ENCODE peak calls at places on chromosomes 6 and 20, in nine cellular contexts. M is fibroblast of villous mesenchyme; I is cardiac fibroblast; H is AG04449; N is ascending aorta; E is HL-60; G is CD8-positive, alpha-beta T cell; F is BE2C; R is fibroblast of mammary gland. K is an unnamed sample.

GRCh38 chr6:131101911-131102680 is 33.2 kb upstream of the AKAP7 start:
- DNase-seq in E (no peak), G (no peak), I (peak; percentile 47), N (no peak), M (no peak), H (no peak), F (no peak), R (no peak), K (no peak)

GRCh38 chr6:41645007-41645618 is 6.8 kb downstream of the MDFI start:
- DNase-seq in G (no peak), I (no peak), R (no peak), E (no peak), F (no peak), H (no peak), M (no peak), N (no peak), K (no peak)

GRCh38 chr20:8218861-8219260 is 86.8 kb downstream of the PLCB1 start:
- DNase-seq in I (peak; percentile 76), E (no peak), G (no peak), M (no peak), H (no peak), N (no peak), F (no peak), R (peak; percentile 66), K (no peak)

GRCh38 chr20:46099491-46100287 is 9.9 kb upstream of the NCOA5 start:
- DNase-seq in I (no peak), G (no peak), R (no peak), M (no peak), N (no peak), F (no peak), E (no peak), H (no peak), K (peak; percentile 62)

GRCh38 chr6:114747995-114748625 is 405.3 kb upstream of the HS3ST5 start:
- DNase-seq in G (no peak), H (peak; percentile 24), N (no peak), I (peak; percentile 76), R (peak; percentile 68), F (peak; percentile 77), M (peak; percentile 43), E (peak; percentile 21), K (no peak)

GRCh38 chr6:40996591-40997247 is 42.3 kb downstream of the UNC5CL start:
- DNase-seq in R (no peak), N (no peak), F (no peak), M (peak; percentile 7), G (no peak), H (no peak), E (no peak), I (peak; percentile 2), K (no peak)

GRCh38 chr6:115704028-115704427 is 356.7 kb downstream of the FRK start:
- DNase-seq in I (no peak), N (no peak), H (no peak), R (no peak), F (peak; percentile 33), G (no peak), M (no peak), E (no peak), K (no peak)

GRCh38 chr20:49490689-49491088 is 8.2 kb upstream of the KCNB1 start:
- DNase-seq in F (no peak), G (no peak), R (no peak), E (no peak), H (no peak), M (no peak), I (no peak), N (no peak), K (no peak)

GRCh38 chr6:102387351-102388033 is 994.0 kb downstream of the GRIK2 start:
- DNase-seq in R (no peak), I (no peak), H (no peak), G (no peak), F (no peak), N (no peak), E (no peak), M (no peak), K (no peak)

GRCh38 chr6:125044667-125045066 is 82.4 kb downstream of the RNF217 start:
- DNase-seq in G (no peak), M (no peak), I (no peak), H (no peak), R (no peak), E (no peak), F (no peak), N (no peak), K (no peak)

GRCh38 chr6:151413372-151414145 is 22.2 kb upstream of the ZBTB2 start:
- DNase-seq in I (no peak), N (no peak), H (no peak), M (no peak), F (no peak), E (no peak), G (peak; percentile 42), R (no peak), K (no peak)

GRCh38 chr6:34791164-34791841 is 580 bp upstream of the BLTP3A start:
- DNase-seq in E (peak; percentile 66), R (peak; percentile 30), N (no peak), F (peak; percentile 53), I (peak; percentile 39), M (peak; percentile 41), G (peak; percentile 27), H (no peak), K (no peak)

GRCh38 chr20:15475483-15475882 is 1097.8 kb downstream of the KIF16B start:
- DNase-seq in R (no peak), E (no peak), F (peak; percentile 55), M (no peak), G (no peak), H (no peak), I (no peak), N (no peak), K (no peak)

GRCh38 chr6:12608874-12609273 is 107.7 kb upstream of the PHACTR1 start:
- DNase-seq in H (no peak), R (no peak), I (no peak), E (no peak), G (no peak), F (no peak), N (no peak), M (no peak), K (no peak)

GRCh38 chr6:21395121-21395520 is 198.4 kb upstream of the SOX4 start:
- DNase-seq in R (peak; percentile 16), N (no peak), F (peak; percentile 58), H (no peak), M (peak; percentile 27), I (no peak), E (no peak), G (no peak), K (no peak)

DNA sequence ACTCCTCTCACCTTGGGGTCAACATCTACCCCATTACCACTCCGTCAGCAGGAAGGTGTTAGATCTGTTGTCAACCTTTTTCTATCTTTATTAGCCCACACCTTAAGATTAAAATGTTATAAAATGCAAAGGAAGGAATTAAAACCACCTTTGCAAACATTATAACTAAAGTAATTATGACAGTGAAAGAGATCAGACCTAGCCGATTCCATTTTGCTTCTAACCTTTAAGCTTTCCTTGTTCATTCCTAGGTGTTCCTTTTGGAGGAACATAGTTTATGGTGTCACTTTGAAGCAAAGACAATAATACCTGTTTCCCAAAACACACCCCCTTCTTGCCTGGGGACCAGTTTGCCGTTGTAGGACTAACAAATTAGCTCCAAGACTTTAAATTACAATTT is 1223.0 kb upstream of the ADGRB3 start:
- DNase-seq in F (no peak), M (no peak), I (no peak), E (no peak), R (no peak), H (no peak), N (no peak), G (no peak), K (no peak)
- TF ChIP-seq CTCF in F (no peak), M (no peak), I (no peak), E (no peak), R (no peak), H (no peak), N (no peak), G (no peak), K (no peak)

GRCh38 chr6:136699358-136699757 is 92.9 kb downstream of the MAP3K5 start:
- DNase-seq in N (no peak), F (no peak), M (no peak), R (no peak), H (no peak), E (no peak), I (no peak), G (no peak), K (no peak)
- TF ChIP-seq CTCF in N (no peak), F (no peak), M (no peak), R (no peak), H (no peak), E (no peak), I (no peak), G (no peak), K (no peak)

GRCh38 chr20:61260905-61261304 is 8.8 kb downstream of the CDH4 start:
- DNase-seq in F (no peak), H (no peak), R (no peak), E (no peak), N (no peak), M (no peak), I (no peak), G (no peak), K (no peak)
- TF ChIP-seq CTCF in F (no peak), H (peak; percentile 17), R (no peak), E (no peak), N (no peak), M (no peak), I (peak; percentile 26), G (no peak), K (no peak)

GRCh38 chr6:169140986-169141495 is 112.6 kb downstream of the THBS2 start:
- DNase-seq in G (no peak), R (no peak), H (no peak), M (no peak), F (no peak), E (no peak), I (no peak), N (no peak), K (no peak)

GRCh38 chr6:169141706-169142705 is 111.6 kb downstream of the THBS2 start:
- DNase-seq in I (peak; percentile 32), R (peak; percentile 49), N (no peak), G (no peak), H (no peak), M (peak; percentile 61), F (no peak), E (no peak), K (no peak)

GRCh38 chr6:169144356-169144755 is 109.3 kb downstream of the THBS2 start:
- DNase-seq in F (no peak), G (no peak), R (no peak), M (no peak), I (no peak), E (no peak), N (no peak), H (no peak), K (no peak)

GRCh38 chr6:169139179-169139971 is 114.3 kb downstream of the THBS2 start:
- DNase-seq in M (no peak), I (no peak), R (no peak), H (no peak), G (no peak), F (no peak), E (no peak), N (no peak), K (no peak)
- TF ChIP-seq CTCF in M (no peak), I (no peak), R (no peak), H (no peak), G (no peak), F (no peak), E (no peak), N (no peak), K (no peak)